ENCODE peak calls at places on chromosomes 7 and 10, in six cellular contexts. One of them, this sample, is unnamed.
A peak's percentile ranks its signal among the peaks of the same experiment; 100 is the strongest.

GRCh38 chr7:120841608-120842007 is 16.3 kb downstream of the TSPAN12 start:
- DNase-seq in fibroblast of lung: no peak
- DNase-seq in cardiac muscle cell: no peak
- DNase-seq in CD4-positive, alpha-beta memory T cell: no peak
- DNase-seq in IMR-90: no peak
- DNase-seq in BE2C: no peak
- DNase-seq in this sample: no peak

GRCh38 chr7:132115028-132115427 is 461.2 kb downstream of the PLXNA4 start:
- DNase-seq in fibroblast of lung: no peak
- DNase-seq in cardiac muscle cell: no peak
- DNase-seq in CD4-positive, alpha-beta memory T cell: no peak
- DNase-seq in IMR-90: no peak
- DNase-seq in BE2C: no peak
- DNase-seq in this sample: no peak

GRCh38 chr7:30143748-30144251 is 9.0 kb downstream of the MTURN start:
- DNase-seq in fibroblast of lung: peak; percentile 43
- DNase-seq in cardiac muscle cell: peak; percentile 31
- DNase-seq in CD4-positive, alpha-beta memory T cell: no peak
- DNase-seq in IMR-90: peak; percentile 62
- DNase-seq in BE2C: no peak
- DNase-seq in this sample: no peak

GRCh38 chr10:69883256-69883655 is 81.5 kb downstream of the COL13A1 start:
- DNase-seq in fibroblast of lung: no peak
- DNase-seq in cardiac muscle cell: no peak
- DNase-seq in CD4-positive, alpha-beta memory T cell: no peak
- DNase-seq in IMR-90: no peak
- DNase-seq in BE2C: no peak
- DNase-seq in this sample: no peak

GRCh38 chr7:100604976-100605911 is 3.1 kb downstream of the PCOLCE start:
- DNase-seq in fibroblast of lung: no peak
- DNase-seq in cardiac muscle cell: no peak
- DNase-seq in CD4-positive, alpha-beta memory T cell: peak; percentile 39
- DNase-seq in IMR-90: no peak
- DNase-seq in BE2C: no peak
- DNase-seq in this sample: peak; percentile 89

GRCh38 chr10:132269286-132270230 is 38.2 kb downstream of the STK32C start:
- DNase-seq in fibroblast of lung: no peak
- DNase-seq in cardiac muscle cell: no peak
- DNase-seq in CD4-positive, alpha-beta memory T cell: no peak
- DNase-seq in IMR-90: no peak
- DNase-seq in BE2C: peak; percentile 26
- DNase-seq in this sample: no peak

GRCh38 chr10:123573236-123574147 is 92.7 kb upstream of the GPR26 start:
- DNase-seq in fibroblast of lung: no peak
- DNase-seq in cardiac muscle cell: peak; percentile 27
- DNase-seq in CD4-positive, alpha-beta memory T cell: no peak
- DNase-seq in IMR-90: no peak
- DNase-seq in BE2C: peak; percentile 71
- DNase-seq in this sample: no peak

GRCh38 chr7:129499915-129500463 is 2.3 kb upstream of the SMKR1 start:
- DNase-seq in fibroblast of lung: no peak
- DNase-seq in cardiac muscle cell: no peak
- DNase-seq in CD4-positive, alpha-beta memory T cell: no peak
- DNase-seq in IMR-90: no peak
- DNase-seq in BE2C: no peak
- DNase-seq in this sample: no peak

GRCh38 chr10:90930070-90930837 is 9.4 kb upstream of the ANKRD1 start:
- DNase-seq in fibroblast of lung: peak; percentile 81
- DNase-seq in cardiac muscle cell: peak; percentile 93
- DNase-seq in CD4-positive, alpha-beta memory T cell: no peak
- DNase-seq in IMR-90: peak; percentile 75
- DNase-seq in BE2C: no peak
- DNase-seq in this sample: no peak

GRCh38 chr10:111373696-111374095 is 296.9 kb downstream of the ADRA2A start:
- DNase-seq in fibroblast of lung: no peak
- DNase-seq in cardiac muscle cell: no peak
- DNase-seq in CD4-positive, alpha-beta memory T cell: no peak
- DNase-seq in IMR-90: no peak
- DNase-seq in BE2C: no peak
- DNase-seq in this sample: no peak

GRCh38 chr10:69464801-69465401 is 13.6 kb downstream of the TSPAN15 start:
- DNase-seq in fibroblast of lung: no peak
- DNase-seq in cardiac muscle cell: no peak
- DNase-seq in CD4-positive, alpha-beta memory T cell: peak; percentile 7
- DNase-seq in IMR-90: no peak
- DNase-seq in BE2C: peak; percentile 26
- DNase-seq in this sample: no peak

GRCh38 chr7:95915731-95916130 is 143.4 kb downstream of the DYNC1I1 start:
- DNase-seq in fibroblast of lung: peak; percentile 2
- DNase-seq in cardiac muscle cell: no peak
- DNase-seq in CD4-positive, alpha-beta memory T cell: no peak
- DNase-seq in IMR-90: no peak
- DNase-seq in BE2C: no peak
- DNase-seq in this sample: no peak

GRCh38 chr7:1552200-1552599 is 3.8 kb downstream of the TMEM184A start:
- DNase-seq in fibroblast of lung: no peak
- DNase-seq in cardiac muscle cell: no peak
- DNase-seq in CD4-positive, alpha-beta memory T cell: no peak
- DNase-seq in IMR-90: no peak
- DNase-seq in BE2C: no peak
- DNase-seq in this sample: no peak

GRCh38 chr10:128688154-128688553 is 561.9 kb upstream of the MKI67 start:
- DNase-seq in fibroblast of lung: no peak
- DNase-seq in cardiac muscle cell: no peak
- DNase-seq in CD4-positive, alpha-beta memory T cell: no peak
- DNase-seq in IMR-90: no peak
- DNase-seq in BE2C: no peak
- DNase-seq in this sample: peak; percentile 53

GRCh38 chr10:1201010-1201807 is 145.0 kb downstream of the WDR37 start:
- DNase-seq in fibroblast of lung: no peak
- DNase-seq in cardiac muscle cell: no peak
- DNase-seq in CD4-positive, alpha-beta memory T cell: no peak
- DNase-seq in IMR-90: no peak
- DNase-seq in BE2C: no peak
- DNase-seq in this sample: no peak

GRCh38 chr10:71805776-71806705 is 32.7 kb upstream of the VSIR start:
- DNase-seq in fibroblast of lung: no peak
- DNase-seq in cardiac muscle cell: peak; percentile 53
- DNase-seq in CD4-positive, alpha-beta memory T cell: no peak
- DNase-seq in IMR-90: no peak
- DNase-seq in BE2C: no peak
- DNase-seq in this sample: peak; percentile 86

GRCh38 chr7:112159346-112159745 is 46.9 kb downstream of the DOCK4 start:
- DNase-seq in fibroblast of lung: no peak
- DNase-seq in cardiac muscle cell: no peak
- DNase-seq in CD4-positive, alpha-beta memory T cell: no peak
- DNase-seq in IMR-90: no peak
- DNase-seq in BE2C: no peak
- DNase-seq in this sample: no peak

GRCh38 chr10:21257919-21258318 is 267.6 kb downstream of the SKIDA1 start:
- DNase-seq in fibroblast of lung: no peak
- DNase-seq in cardiac muscle cell: peak; percentile 48
- DNase-seq in CD4-positive, alpha-beta memory T cell: no peak
- DNase-seq in IMR-90: peak; percentile 25
- DNase-seq in BE2C: no peak
- DNase-seq in this sample: no peak

GRCh38 chr7:503575-504111 is 16.0 kb downstream of the PDGFA start:
- DNase-seq in fibroblast of lung: no peak
- DNase-seq in cardiac muscle cell: no peak
- DNase-seq in CD4-positive, alpha-beta memory T cell: no peak
- DNase-seq in IMR-90: no peak
- DNase-seq in BE2C: no peak
- DNase-seq in this sample: peak; percentile 95

GRCh38 chr10:62761115-62761514 is 43.4 kb upstream of the ADO start:
- DNase-seq in fibroblast of lung: no peak
- DNase-seq in cardiac muscle cell: no peak
- DNase-seq in CD4-positive, alpha-beta memory T cell: no peak
- DNase-seq in IMR-90: no peak
- DNase-seq in BE2C: no peak
- DNase-seq in this sample: no peak

GRCh38 chr10:101217450-101218281 is 11.6 kb downstream of the LBX1 start:
- DNase-seq in fibroblast of lung: peak; percentile 30
- DNase-seq in cardiac muscle cell: peak; percentile 50
- DNase-seq in CD4-positive, alpha-beta memory T cell: no peak
- DNase-seq in IMR-90: peak; percentile 36
- DNase-seq in BE2C: peak; percentile 80
- DNase-seq in this sample: peak; percentile 31

GRCh38 chr7:18570890-18571478 is 75.4 kb downstream of the HDAC9 start:
- DNase-seq in fibroblast of lung: peak; percentile 70
- DNase-seq in cardiac muscle cell: peak; percentile 70
- DNase-seq in CD4-positive, alpha-beta memory T cell: no peak
- DNase-seq in IMR-90: peak; percentile 42
- DNase-seq in BE2C: peak; percentile 19
- DNase-seq in this sample: no peak

GRCh38 chr7:150753826-150754603 is 16.8 kb downstream of the GIMAP5 start:
- DNase-seq in fibroblast of lung: no peak
- DNase-seq in cardiac muscle cell: peak; percentile 11
- DNase-seq in CD4-positive, alpha-beta memory T cell: no peak
- DNase-seq in IMR-90: no peak
- DNase-seq in BE2C: no peak
- DNase-seq in this sample: no peak

GRCh38 chr10:63115732-63116383 is 17.3 kb upstream of the NRBF2 start:
- DNase-seq in fibroblast of lung: peak; percentile 96
- DNase-seq in cardiac muscle cell: peak; percentile 98
- DNase-seq in CD4-positive, alpha-beta memory T cell: no peak
- DNase-seq in IMR-90: peak; percentile 75
- DNase-seq in BE2C: no peak
- DNase-seq in this sample: peak; percentile 85

GRCh38 chr10:95628786-95629185 is 27.7 kb downstream of the ALDH18A1 start:
- DNase-seq in fibroblast of lung: no peak
- DNase-seq in cardiac muscle cell: no peak
- DNase-seq in CD4-positive, alpha-beta memory T cell: no peak
- DNase-seq in IMR-90: no peak
- DNase-seq in BE2C: no peak
- DNase-seq in this sample: no peak

GRCh38 chr10:118501637-118502440 is 93.6 kb downstream of the PRLHR start:
- DNase-seq in fibroblast of lung: no peak
- DNase-seq in cardiac muscle cell: peak; percentile 87
- DNase-seq in CD4-positive, alpha-beta memory T cell: no peak
- DNase-seq in IMR-90: no peak
- DNase-seq in BE2C: no peak
- DNase-seq in this sample: no peak

GRCh38 chr7:3149231-3149960 is 105.7 kb upstream of the CARD11 start:
- DNase-seq in fibroblast of lung: no peak
- DNase-seq in cardiac muscle cell: no peak
- DNase-seq in CD4-positive, alpha-beta memory T cell: no peak
- DNase-seq in IMR-90: no peak
- DNase-seq in BE2C: no peak
- DNase-seq in this sample: no peak

GRCh38 chr7:45103958-45104843 is 7.3 kb downstream of the TBRG4 start:
- DNase-seq in fibroblast of lung: no peak
- DNase-seq in cardiac muscle cell: no peak
- DNase-seq in CD4-positive, alpha-beta memory T cell: no peak
- DNase-seq in IMR-90: no peak
- DNase-seq in BE2C: no peak
- DNase-seq in this sample: no peak
- H3K9me3 ChIP-seq in fibroblast of lung: no peaks in the 10 kb centered on the region
- H3K9me3 ChIP-seq in cardiac muscle cell: no peaks in the 10 kb centered on the region
- H3K9me3 ChIP-seq in CD4-positive, alpha-beta memory T cell: no peaks in the 10 kb centered on the region
- H3K9me3 ChIP-seq in IMR-90: no peaks in the 10 kb centered on the region
- H3K9me3 ChIP-seq in BE2C: no peaks in the 10 kb centered on the region
- H3K9me3 ChIP-seq in this sample: no peaks in the 10 kb centered on the region

DNA sequence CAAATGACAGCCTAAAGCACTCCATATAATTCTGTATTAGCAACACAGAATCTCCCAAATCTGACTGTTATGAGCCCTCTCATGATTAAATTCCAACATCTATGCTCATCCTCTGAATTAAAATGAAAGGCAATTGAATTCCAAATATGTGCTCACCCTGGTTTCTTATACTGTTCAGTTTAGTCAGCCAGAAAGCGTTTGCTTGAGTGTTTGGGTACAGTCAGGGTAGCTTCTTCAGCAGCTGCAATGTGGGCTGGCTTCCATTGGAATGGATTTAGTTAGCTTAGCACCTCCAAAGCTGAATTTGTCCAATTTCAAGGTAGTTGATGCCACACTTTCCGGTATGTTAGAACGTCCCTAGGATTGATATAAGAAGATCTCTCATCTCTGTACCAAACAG is 9.3 kb downstream of the KLHL7 start:
- DNase-seq in fibroblast of lung: no peak
- DNase-seq in cardiac muscle cell: no peak
- DNase-seq in CD4-positive, alpha-beta memory T cell: no peak
- DNase-seq in IMR-90: peak; percentile 63
- DNase-seq in BE2C: no peak
- DNase-seq in this sample: no peak
- H3K9me3 ChIP-seq in fibroblast of lung: no peaks in the 10 kb centered on the region
- H3K9me3 ChIP-seq in cardiac muscle cell: no peaks in the 10 kb centered on the region
- H3K9me3 ChIP-seq in CD4-positive, alpha-beta memory T cell: no peaks in the 10 kb centered on the region
- H3K9me3 ChIP-seq in IMR-90: no peaks in the 10 kb centered on the region
- H3K9me3 ChIP-seq in BE2C: no peaks in the 10 kb centered on the region
- H3K9me3 ChIP-seq in this sample: no peaks in the 10 kb centered on the region

DNA sequence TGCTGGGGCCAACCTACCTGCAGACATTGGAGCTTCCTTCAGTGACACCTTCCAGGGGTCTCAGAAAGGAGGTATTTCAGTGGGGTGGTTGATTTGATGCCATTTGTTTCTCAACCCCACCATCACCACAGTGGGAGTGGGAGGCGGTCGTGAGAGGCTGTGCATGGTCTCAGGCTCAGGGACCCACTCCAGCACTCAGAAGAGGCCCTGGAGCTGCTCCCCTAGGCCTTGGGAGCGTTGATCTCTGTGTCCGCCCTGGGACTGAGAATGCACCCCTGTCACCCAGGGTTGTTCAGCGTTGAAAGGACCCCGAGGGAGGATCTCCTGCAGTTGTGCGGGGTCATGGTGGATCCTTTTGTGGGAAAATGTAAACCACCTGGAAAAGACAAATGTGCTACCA is 410.6 kb downstream of the GLRX3 start:
- DNase-seq in fibroblast of lung: no peak
- DNase-seq in cardiac muscle cell: no peak
- DNase-seq in CD4-positive, alpha-beta memory T cell: no peak
- DNase-seq in IMR-90: no peak
- DNase-seq in BE2C: no peak
- DNase-seq in this sample: no peak
- H3K9me3 ChIP-seq in fibroblast of lung: no peaks in the 10 kb centered on the region
- H3K9me3 ChIP-seq in cardiac muscle cell: no peaks in the 10 kb centered on the region
- H3K9me3 ChIP-seq in CD4-positive, alpha-beta memory T cell: no peaks in the 10 kb centered on the region
- H3K9me3 ChIP-seq in IMR-90: peaks cover 48% of the 10 kb centered on the region
- H3K9me3 ChIP-seq in BE2C: no peaks in the 10 kb centered on the region
- H3K9me3 ChIP-seq in this sample: no peaks in the 10 kb centered on the region

GRCh38 chr7:14740606-14741005 is 161.9 kb downstream of the DGKB start:
- DNase-seq in fibroblast of lung: no peak
- DNase-seq in cardiac muscle cell: no peak
- DNase-seq in CD4-positive, alpha-beta memory T cell: no peak
- DNase-seq in IMR-90: no peak
- DNase-seq in BE2C: no peak
- DNase-seq in this sample: no peak

GRCh38 chr7:14748461-14748860 is 154.1 kb downstream of the DGKB start:
- DNase-seq in fibroblast of lung: peak; percentile 89
- DNase-seq in cardiac muscle cell: peak; percentile 92
- DNase-seq in CD4-positive, alpha-beta memory T cell: no peak
- DNase-seq in IMR-90: peak; percentile 77
- DNase-seq in BE2C: no peak
- DNase-seq in this sample: no peak

GRCh38 chr7:14747701-14748100 is 154.8 kb downstream of the DGKB start:
- DNase-seq in fibroblast of lung: peak; percentile 45
- DNase-seq in cardiac muscle cell: peak; percentile 68
- DNase-seq in CD4-positive, alpha-beta memory T cell: no peak
- DNase-seq in IMR-90: no peak
- DNase-seq in BE2C: peak; percentile 9
- DNase-seq in this sample: no peak

GRCh38 chr7:14739496-14740185 is 162.9 kb downstream of the DGKB start:
- DNase-seq in fibroblast of lung: no peak
- DNase-seq in cardiac muscle cell: no peak
- DNase-seq in CD4-positive, alpha-beta memory T cell: no peak
- DNase-seq in IMR-90: no peak
- DNase-seq in BE2C: no peak
- DNase-seq in this sample: peak; percentile 55

GRCh38 chr7:14745076-14745475 is 157.5 kb downstream of the DGKB start:
- DNase-seq in fibroblast of lung: no peak
- DNase-seq in cardiac muscle cell: no peak
- DNase-seq in CD4-positive, alpha-beta memory T cell: no peak
- DNase-seq in IMR-90: no peak
- DNase-seq in BE2C: no peak
- DNase-seq in this sample: no peak
- H3K9me3 ChIP-seq in fibroblast of lung: no peaks in the 10 kb centered on the region
- H3K9me3 ChIP-seq in cardiac muscle cell: peaks cover 2% of the 10 kb centered on the region
- H3K9me3 ChIP-seq in CD4-positive, alpha-beta memory T cell: no peaks in the 10 kb centered on the region
- H3K9me3 ChIP-seq in IMR-90: peaks cover 4% of the 10 kb centered on the region
- H3K9me3 ChIP-seq in BE2C: no peaks in the 10 kb centered on the region
- H3K9me3 ChIP-seq in this sample: peaks cover 10% of the 10 kb centered on the region

This sample was measured in upper lobe of left lung.